ENCODE peak calls at places on chromosomes 13 and 19, in six cellular contexts. N, Q, J, G, A and Y are unnamed samples.

GRCh38 chr19:30109565-30109964 is 167.5 kb downstream of the URI1 start:
- DNase-seq in N (no peak), Q (no peak), J (no peak), G (no peak), A (no peak), Y (no peak)

GRCh38 chr19:14519860-14520407 is 1.7 kb upstream of the DNAJB1 start:
- DNase-seq in N (peak; percentile 96), Q (no peak), J (no peak), G (no peak), A (peak; percentile 75), Y (peak; percentile 61)

GRCh38 chr19:12796146-12797071 is 5.1 kb downstream of the JUNB start:
- DNase-seq in N (no peak), Q (peak; percentile 49), J (peak; percentile 59), G (no peak), A (peak; percentile 89), Y (no peak)

GRCh38 chr13:49530452-49530851 is 34.7 kb downstream of the PHF11 start:
- DNase-seq in N (no peak), Q (no peak), J (no peak), G (no peak), A (no peak), Y (no peak)

GRCh38 chr13:74770361-74770760 is 636.2 kb upstream of the KLF12 start:
- DNase-seq in N (no peak), Q (no peak), J (no peak), G (peak; percentile 87), A (peak; percentile 91), Y (peak; percentile 80)

GRCh38 chr19:1172353-1173159 is 1.5 kb downstream of the SBNO2 start:
- DNase-seq in N (no peak), Q (peak; percentile 6), J (no peak), G (no peak), A (peak; percentile 85), Y (no peak)

GRCh38 chr13:99442273-99442895 is 58.9 kb upstream of the TM9SF2 start:
- DNase-seq in N (peak; percentile 39), Q (no peak), J (peak; percentile 44), G (no peak), A (peak; percentile 67), Y (no peak)

GRCh38 chr13:110812111-110812868 is 98.8 kb downstream of the ING1 start:
- DNase-seq in N (no peak), Q (no peak), J (no peak), G (no peak), A (peak; percentile 40), Y (no peak)

GRCh38 chr13:106349080-106349841 is 186.2 kb downstream of the EFNB2 start:
- DNase-seq in N (peak; percentile 94), Q (no peak), J (no peak), G (no peak), A (no peak), Y (no peak)

GRCh38 chr19:19944583-19944880 is 43.8 kb downstream of the ZNF93 start:
- DNase-seq in N (no peak), Q (no peak), J (no peak), G (no peak), A (no peak), Y (no peak)

GRCh38 chr13:20711301-20712044 is 8.0 kb downstream of the IL17D start:
- DNase-seq in N (no peak), Q (no peak), J (no peak), G (no peak), A (no peak), Y (no peak)

GRCh38 chr19:27746691-27747380 is 1466.1 kb downstream of the UQCRFS1 start:
- DNase-seq in N (no peak), Q (no peak), J (peak; percentile 4), G (no peak), A (peak; percentile 13), Y (no peak)

GRCh38 chr13:114124921-114125320 is 7.5 kb downstream of the RASA3 start:
- DNase-seq in N (no peak), Q (no peak), J (no peak), G (no peak), A (peak; percentile 66), Y (peak; percentile 68)

GRCh38 chr19:40416918-40417713 is 3.9 kb upstream of the PRX start:
- DNase-seq in N (no peak), Q (no peak), J (no peak), G (no peak), A (peak; percentile 20), Y (no peak)

GRCh38 chr19:55487884-55488687 is at the start of gene SSC5D:
- DNase-seq in N (no peak), Q (no peak), J (no peak), G (no peak), A (peak; percentile 62), Y (no peak)

GRCh38 chr19:20269461-20269860 is 102.4 kb downstream of the ZNF486 start:
- DNase-seq in N (no peak), Q (no peak), J (no peak), G (no peak), A (no peak), Y (no peak)

GRCh38 chr13:110610955-110611595 is 4.3 kb upstream of the NAXD start:
- DNase-seq in N (no peak), Q (no peak), J (no peak), G (peak; percentile 48), A (no peak), Y (no peak)

GRCh38 chr19:3098141-3098514 is 4.0 kb downstream of the GNA11 start:
- DNase-seq in N (no peak), Q (no peak), J (no peak), G (no peak), A (no peak), Y (no peak)

GRCh38 chr13:113794764-113795173 is 35.7 kb downstream of the TMEM255B start:
- DNase-seq in N (no peak), Q (no peak), J (no peak), G (no peak), A (no peak), Y (no peak)

GRCh38 chr19:20385056-20385455 is 180.5 kb downstream of the ZNF737 start:
- DNase-seq in N (no peak), Q (no peak), J (no peak), G (no peak), A (no peak), Y (no peak)

GRCh38 chr19:10913716-10914340 is 14.6 kb downstream of the YIPF2 start:
- DNase-seq in N (no peak), Q (no peak), J (no peak), G (no peak), A (no peak), Y (no peak)

GRCh38 chr13:105979586-105979985 is 555.9 kb downstream of the EFNB2 start:
- DNase-seq in N (no peak), Q (no peak), J (no peak), G (no peak), A (peak; percentile 14), Y (no peak)

GRCh38 chr19:38869160-38869835 is 8.8 kb downstream of the RINL start:
- DNase-seq in N (no peak), Q (no peak), J (peak; percentile 73), G (no peak), A (no peak), Y (no peak)

GRCh38 chr13:60701919-60702318 is 304.9 kb downstream of the TDRD3 start:
- DNase-seq in N (no peak), Q (no peak), J (no peak), G (no peak), A (no peak), Y (no peak)

GRCh38 chr19:35860818-35861639 is 4.3 kb downstream of the KIRREL2 start:
- DNase-seq in N (no peak), Q (no peak), J (no peak), G (no peak), A (no peak), Y (no peak)

GRCh38 chr19:51440052-51440451 is 18.2 kb downstream of the SIGLEC8 start:
- DNase-seq in N (no peak), Q (no peak), J (no peak), G (no peak), A (no peak), Y (no peak)

GRCh38 chr13:95193509-95194230 is 107.6 kb downstream of the ABCC4 start:
- DNase-seq in N (no peak), Q (no peak), J (no peak), G (no peak), A (no peak), Y (no peak)

GRCh38 chr13:101489635-101490034 is 37.2 kb downstream of the ITGBL1 start:
- DNase-seq in N (no peak), Q (no peak), J (no peak), G (no peak), A (peak; percentile 26), Y (no peak)

GRCh38 chr19:50358483-50359431 is 6.7 kb downstream of the NAPSA start:
- DNase-seq in N (no peak), Q (peak; percentile 36), J (peak; percentile 94), G (no peak), A (peak; percentile 56), Y (no peak)

GRCh38 chr19:56141416-56141992 is 417 bp downstream of the ZNF444 start:
- DNase-seq in N (no peak), Q (no peak), J (no peak), G (no peak), A (no peak), Y (no peak)

GRCh38 chr13:73880365-73880764 is 253.8 kb downstream of the KLF12 start:
- DNase-seq in N (no peak), Q (no peak), J (no peak), G (no peak), A (peak; percentile 22), Y (no peak)

GRCh38 chr19:10929402-10929794 is 787 bp downstream of the TIMM29 start:
- DNase-seq in N (no peak), Q (no peak), J (no peak), G (no peak), A (no peak), Y (no peak)

GRCh38 chr13:50810468-50810867 is 33.0 kb downstream of the DLEU7 start:
- DNase-seq in N (no peak), Q (no peak), J (no peak), G (no peak), A (no peak), Y (no peak)